ENCODE peak calls at places on chromosome 15, in six cellular contexts. K is K562, X is HepG2, T is GM12878, C is stomach, U is ovary. I is an unnamed sample.

GRCh38 chr15:58077427-58077826 is 11.9 kb upstream of the ALDH1A2 start:
- DNase-seq in K (peak; percentile 64), X (peak; percentile 12), T (no peak), C (no peak), U (no peak), I (no peak)

GRCh38 chr15:71054286-71054952 is 60.9 kb upstream of the THSD4 start:
- DNase-seq in K (no peak), X (no peak), T (no peak), C (no peak), U (no peak), I (no peak)

GRCh38 chr15:70127288-70127746 is 29.6 kb upstream of the TLE3 start:
- DNase-seq in K (no peak), X (peak; percentile 87), T (no peak), C (peak; percentile 47), U (no peak), I (peak; percentile 78)

GRCh38 chr15:99749386-99749785 is 16.1 kb upstream of the LYSMD4 start:
- DNase-seq in K (no peak), X (peak; percentile 50), T (no peak), C (no peak), U (no peak), I (peak; percentile 56)

GRCh38 chr15:48800811-48801460 is 9.9 kb downstream of the CEP152 start:
- DNase-seq in K (peak; percentile 13), X (peak; percentile 26), T (no peak), C (no peak), U (no peak), I (no peak)

GRCh38 chr15:98817745-98818144 is 169.4 kb downstream of the IGF1R start:
- DNase-seq in K (no peak), X (peak; percentile 42), T (no peak), C (no peak), U (no peak), I (no peak)

GRCh38 chr15:96442076-96442475 is 111.6 kb downstream of the NR2F2 start:
- DNase-seq in K (no peak), X (no peak), T (no peak), C (no peak), U (no peak), I (no peak)

GRCh38 chr15:89367485-89368451 is 33.1 kb upstream of the POLG start:
- DNase-seq in K (peak; percentile 80), X (no peak), T (no peak), C (no peak), U (no peak), I (no peak)

GRCh38 chr15:27235689-27236088 is 264.7 kb downstream of the GABRG3 start:
- DNase-seq in K (no peak), X (no peak), T (no peak), C (no peak), U (no peak), I (no peak)

GRCh38 chr15:63198752-63199250 is 9.4 kb downstream of the RAB8B start:
- DNase-seq in K (no peak), X (no peak), T (no peak), C (no peak), U (no peak), I (no peak)

GRCh38 chr15:88586401-88587162 is 34.6 kb upstream of the AEN start:
- DNase-seq in K (no peak), X (no peak), T (no peak), C (no peak), U (no peak), I (no peak)

GRCh38 chr15:50825946-50826345 is 60.4 kb upstream of the SPPL2A start:
- DNase-seq in K (no peak), X (no peak), T (no peak), C (no peak), U (no peak), I (no peak)

GRCh38 chr15:91047545-91048199 is 25.3 kb upstream of the VPS33B start:
- DNase-seq in K (peak; percentile 48), X (no peak), T (no peak), C (no peak), U (no peak), I (no peak)

GRCh38 chr15:36498401-36498800 is 81.0 kb upstream of the CDIN1 start:
- DNase-seq in K (no peak), X (no peak), T (no peak), C (no peak), U (no peak), I (no peak)

GRCh38 chr15:51869074-51869425 is 39.6 kb downstream of the TMOD3 start:
- DNase-seq in K (peak; percentile 30), X (peak; percentile 36), T (no peak), C (no peak), U (no peak), I (no peak)

GRCh38 chr15:90101969-90102890 is at the start of gene IDH2:
- DNase-seq in K (peak; percentile 83), X (peak; percentile 48), T (no peak), C (peak; percentile 88), U (peak; percentile 76), I (peak; percentile 89)

GRCh38 chr15:70495988-70496387 is 267.4 kb downstream of the UACA start:
- DNase-seq in K (no peak), X (no peak), T (no peak), C (no peak), U (no peak), I (no peak)

GRCh38 chr15:94028809-94029208 is 202.6 kb upstream of the MCTP2 start:
- DNase-seq in K (no peak), X (no peak), T (no peak), C (no peak), U (no peak), I (no peak)

DNA sequence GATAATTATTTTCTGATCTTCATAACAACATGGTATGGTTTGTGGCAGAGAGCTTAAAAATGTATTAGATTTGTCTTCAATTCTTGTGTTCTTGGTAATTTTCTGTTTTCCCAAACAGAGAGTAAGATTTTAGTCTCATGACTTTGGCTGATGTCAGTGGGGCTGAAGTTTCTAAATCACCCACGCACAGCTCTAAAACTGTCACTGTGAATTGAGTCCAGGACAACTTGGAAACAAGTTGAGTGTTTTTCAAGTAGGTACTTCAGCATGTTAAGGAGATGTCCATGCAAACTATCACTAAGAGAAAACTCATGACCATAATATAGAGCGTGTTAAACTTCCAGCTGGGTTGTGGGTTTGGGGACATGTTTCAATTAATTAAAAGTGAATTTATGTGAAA is 90.0 kb downstream of the KLHL25 start:
- DNase-seq in K (no peak), X (no peak), T (no peak), C (no peak), U (no peak), I (no peak)
- TF ChIP-seq EP300 in K (no peak), X (no peak), T (peak; percentile 88), C (no peak), U (no peak), I (no peak)

DNA sequence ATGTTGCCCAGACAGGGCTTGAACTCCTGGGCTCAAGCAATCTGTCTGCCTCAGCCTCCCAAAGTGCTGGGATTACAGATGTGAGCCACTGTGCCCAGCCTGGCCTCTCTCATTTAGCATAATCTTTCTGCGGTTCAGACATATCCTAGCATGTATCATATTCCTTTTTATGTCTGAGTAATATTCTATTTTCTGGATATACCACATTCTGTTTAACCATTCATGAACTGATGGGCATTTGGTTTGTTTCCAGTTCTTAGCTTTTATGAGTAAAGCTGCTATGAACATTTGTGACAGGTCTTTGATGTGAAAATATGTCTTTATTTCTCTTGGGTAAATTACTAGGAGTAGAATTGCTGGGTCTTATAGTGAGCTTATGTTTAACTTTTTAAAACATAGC is 23.5 kb downstream of the FAM81A start:
- DNase-seq in K (no peak), X (no peak), T (no peak), C (no peak), U (no peak), I (no peak)
- H3K36me3 ChIP-seq in K (no peaks in the 10 kb centered on the region), X (no peaks in the 10 kb centered on the region), T (no peaks in the 10 kb centered on the region), C (no peaks in the 10 kb centered on the region), U (no peaks in the 10 kb centered on the region), I (no peaks in the 10 kb centered on the region)

DNA sequence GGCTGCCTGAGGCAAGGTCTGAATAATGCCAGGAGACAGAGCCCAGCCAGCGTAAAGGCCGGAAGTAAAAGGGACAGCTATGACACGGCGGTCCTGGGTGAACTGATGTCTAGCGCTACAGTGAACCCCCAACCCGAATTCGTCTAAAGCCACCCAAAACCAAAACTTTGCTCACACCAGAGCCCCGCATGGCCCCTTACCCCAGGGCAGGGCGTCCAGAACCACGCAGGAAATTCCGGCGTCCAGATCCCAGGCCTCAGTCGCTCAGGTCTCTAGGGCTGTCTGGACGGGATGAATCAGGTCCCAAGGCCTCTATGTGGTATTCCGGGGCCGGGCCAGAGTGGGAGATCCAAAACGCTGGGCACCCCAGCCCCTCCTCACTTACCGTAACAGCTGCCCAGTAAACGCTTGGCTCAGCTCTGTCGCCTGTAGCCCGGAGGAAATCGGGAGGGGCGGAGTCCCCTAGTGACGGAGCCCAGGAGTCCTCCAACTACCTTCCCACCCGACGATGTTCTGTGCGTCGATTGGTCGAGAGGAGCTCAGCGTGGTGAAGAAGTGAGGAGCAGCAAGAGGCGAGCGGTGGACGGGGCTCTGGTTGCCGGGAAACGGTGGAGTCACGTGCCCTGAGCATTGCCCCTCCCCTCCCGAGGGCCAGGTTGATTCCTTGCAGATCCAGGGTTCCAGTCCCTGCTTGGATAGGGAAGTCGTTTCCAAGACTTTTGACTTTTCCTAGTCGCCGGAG is at the start of gene CCDC32:
- DNase-seq in K (peak; percentile 99), X (peak; percentile 98), T (peak; percentile 97), C (peak; percentile 97), U (peak; percentile 96), I (peak; percentile 99)
- TF ChIP-seq EP300 in K (no peak), X (no peak), T (no peak), C (no peak), U (peak; percentile 37), I (no peak)

DNA sequence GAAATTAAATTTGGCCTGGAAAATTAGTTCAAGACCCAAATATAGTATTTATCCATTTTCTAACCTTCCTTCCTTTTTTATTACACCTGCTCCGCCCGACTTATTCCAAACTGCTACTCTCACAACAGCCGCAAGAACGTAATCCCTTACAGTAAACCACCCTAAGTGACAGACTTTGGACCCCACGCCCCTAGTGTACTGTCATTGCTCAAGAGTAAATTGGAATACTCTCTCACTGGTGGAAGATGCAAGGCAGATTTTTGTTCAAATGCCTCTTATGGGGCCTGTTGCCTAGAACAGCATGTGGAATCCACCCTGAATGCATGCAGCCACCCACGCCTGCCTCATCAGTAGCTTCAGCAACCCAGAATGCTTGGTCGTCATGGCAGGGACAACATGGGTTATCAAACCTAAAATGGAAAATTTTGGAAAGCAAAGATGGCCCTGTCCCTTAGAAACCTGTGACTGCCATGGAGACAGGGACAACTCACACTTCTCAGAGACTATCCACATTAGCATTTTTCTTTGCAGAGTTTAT is 226.2 kb upstream of the ST8SIA2 start:
- DNase-seq in K (no peak), X (peak; percentile 47), T (no peak), C (no peak), U (no peak), I (no peak)
- H3K36me3 ChIP-seq in K (no peaks in the 10 kb centered on the region), X (no peaks in the 10 kb centered on the region), T (no peaks in the 10 kb centered on the region), C (peaks cover 23% of the 10 kb centered on the region), U (no peaks in the 10 kb centered on the region), I (no peaks in the 10 kb centered on the region)

I was measured in sigmoid colon.